ENCODE peak calls at places on chromosomes 6 and 20, in six cellular contexts. One of them, this sample, is unnamed.

GRCh38 chr6:124882580-124883393 is 79.5 kb upstream of the RNF217 start:
- DNase-seq in SK-N-SH: no peak
- DNase-seq in GM12878: no peak
- DNase-seq in H1: no peak
- DNase-seq in A549: no peak
- DNase-seq in endothelial cell of umbilical vein: peak
- DNase-seq in this sample: no peak

GRCh38 chr6:32845381-32845884 is 1.6 kb upstream of the PSMB8 start:
- DNase-seq in A549: no peak
- DNase-seq in H1: no peak
- DNase-seq in SK-N-SH: no peak
- DNase-seq in endothelial cell of umbilical vein: no peak
- DNase-seq in GM12878: no peak
- DNase-seq in this sample: peak

GRCh38 chr6:54579011-54579410 is 267.6 kb upstream of the FAM83B start:
- DNase-seq in H1: no peak
- DNase-seq in GM12878: no peak
- DNase-seq in endothelial cell of umbilical vein: no peak
- DNase-seq in A549: no peak
- DNase-seq in SK-N-SH: no peak
- DNase-seq in this sample: no peak

GRCh38 chr6:109454483-109455160 is 950 bp downstream of the MICAL1 start:
- DNase-seq in SK-N-SH: peak
- DNase-seq in endothelial cell of umbilical vein: no peak
- DNase-seq in GM12878: peak
- DNase-seq in A549: no peak
- DNase-seq in H1: no peak
- DNase-seq in this sample: peak

GRCh38 chr6:145069966-145070365 is 665.4 kb downstream of the EPM2A start:
- DNase-seq in endothelial cell of umbilical vein: no peak
- DNase-seq in GM12878: no peak
- DNase-seq in A549: no peak
- DNase-seq in H1: no peak
- DNase-seq in SK-N-SH: no peak
- DNase-seq in this sample: no peak

GRCh38 chr20:32457476-32457986 is 99.4 kb downstream of the ASXL1 start:
- DNase-seq in endothelial cell of umbilical vein: peak
- DNase-seq in A549: peak
- DNase-seq in GM12878: no peak
- DNase-seq in H1: peak
- DNase-seq in SK-N-SH: peak
- DNase-seq in this sample: no peak

GRCh38 chr6:118869894-118870665 is 23.9 kb upstream of the ASF1A start:
- DNase-seq in H1: no peak
- DNase-seq in endothelial cell of umbilical vein: peak
- DNase-seq in A549: no peak
- DNase-seq in SK-N-SH: no peak
- DNase-seq in GM12878: no peak
- DNase-seq in this sample: no peak

GRCh38 chr20:680638-681037 is 5.0 kb upstream of the SCRT2 start:
- DNase-seq in endothelial cell of umbilical vein: no peak
- DNase-seq in H1: no peak
- DNase-seq in GM12878: no peak
- DNase-seq in SK-N-SH: no peak
- DNase-seq in A549: no peak
- DNase-seq in this sample: no peak

GRCh38 chr20:34982270-34983088 is 26.8 kb downstream of the MYH7B start:
- DNase-seq in endothelial cell of umbilical vein: no peak
- DNase-seq in A549: no peak
- DNase-seq in SK-N-SH: no peak
- DNase-seq in H1: no peak
- DNase-seq in GM12878: no peak
- DNase-seq in this sample: no peak

GRCh38 chr6:84897874-84898635 is 133.7 kb upstream of the TBX18 start:
- DNase-seq in A549: peak
- DNase-seq in H1: no peak
- DNase-seq in GM12878: no peak
- DNase-seq in endothelial cell of umbilical vein: peak
- DNase-seq in SK-N-SH: no peak
- DNase-seq in this sample: no peak

GRCh38 chr20:13105864-13106457 is 97.2 kb downstream of the SPTLC3 start:
- DNase-seq in A549: peak
- DNase-seq in SK-N-SH: peak
- DNase-seq in endothelial cell of umbilical vein: peak
- DNase-seq in GM12878: no peak
- DNase-seq in H1: no peak
- DNase-seq in this sample: peak

GRCh38 chr20:33441142-33441955 is 2.2 kb downstream of the SNTA1 start:
- DNase-seq in A549: no peak
- DNase-seq in H1: no peak
- DNase-seq in GM12878: no peak
- DNase-seq in SK-N-SH: no peak
- DNase-seq in endothelial cell of umbilical vein: no peak
- DNase-seq in this sample: no peak

GRCh38 chr6:159800141-159800865 is at the start of gene PNLDC1:
- DNase-seq in endothelial cell of umbilical vein: no peak
- DNase-seq in A549: no peak
- DNase-seq in H1: no peak
- DNase-seq in SK-N-SH: no peak
- DNase-seq in GM12878: no peak
- DNase-seq in this sample: no peak

GRCh38 chr20:20410678-20411077 is 42.8 kb downstream of the INSM1 start:
- DNase-seq in H1: no peak
- DNase-seq in endothelial cell of umbilical vein: peak
- DNase-seq in SK-N-SH: peak
- DNase-seq in A549: no peak
- DNase-seq in GM12878: no peak
- DNase-seq in this sample: no peak

GRCh38 chr20:60238992-60239655 is 280.9 kb downstream of the CDH26 start:
- DNase-seq in SK-N-SH: no peak
- DNase-seq in H1: no peak
- DNase-seq in A549: no peak
- DNase-seq in GM12878: no peak
- DNase-seq in endothelial cell of umbilical vein: no peak
- DNase-seq in this sample: no peak

GRCh38 chr6:142187209-142187608 is 40.1 kb downstream of the VTA1 start:
- DNase-seq in GM12878: no peak
- DNase-seq in A549: no peak
- DNase-seq in H1: no peak
- DNase-seq in endothelial cell of umbilical vein: peak
- DNase-seq in SK-N-SH: no peak
- DNase-seq in this sample: no peak

GRCh38 chr20:11880694-11881093 is 37.0 kb upstream of the BTBD3 start:
- DNase-seq in endothelial cell of umbilical vein: no peak
- DNase-seq in H1: no peak
- DNase-seq in SK-N-SH: no peak
- DNase-seq in A549: no peak
- DNase-seq in GM12878: no peak
- DNase-seq in this sample: no peak

GRCh38 chr6:56957856-56958255 is 2.9 kb downstream of the BEND6 start:
- DNase-seq in A549: no peak
- DNase-seq in GM12878: no peak
- DNase-seq in SK-N-SH: no peak
- DNase-seq in endothelial cell of umbilical vein: no peak
- DNase-seq in H1: no peak
- DNase-seq in this sample: no peak

GRCh38 chr20:50014570-50015562 is 32.1 kb downstream of the SNAI1 start:
- DNase-seq in H1: no peak
- DNase-seq in GM12878: no peak
- DNase-seq in A549: no peak
- DNase-seq in endothelial cell of umbilical vein: no peak
- DNase-seq in SK-N-SH: peak
- DNase-seq in this sample: no peak

GRCh38 chr6:81997091-81997926 is 244.8 kb upstream of the TENT5A start:
- DNase-seq in SK-N-SH: no peak
- DNase-seq in H1: no peak
- DNase-seq in A549: no peak
- DNase-seq in endothelial cell of umbilical vein: no peak
- DNase-seq in GM12878: peak
- DNase-seq in this sample: peak

GRCh38 chr6:22972771-22973170 is 403.4 kb downstream of the HDGFL1 start:
- DNase-seq in GM12878: no peak
- DNase-seq in H1: no peak
- DNase-seq in endothelial cell of umbilical vein: no peak
- DNase-seq in SK-N-SH: no peak
- DNase-seq in A549: no peak
- DNase-seq in this sample: no peak

GRCh38 chr6:78639505-78640110 is 227.7 kb upstream of the IRAK1BP1 start:
- DNase-seq in endothelial cell of umbilical vein: no peak
- DNase-seq in SK-N-SH: no peak
- DNase-seq in A549: no peak
- DNase-seq in GM12878: no peak
- DNase-seq in H1: no peak
- DNase-seq in this sample: no peak

GRCh38 chr20:31523361-31524283 is 9.4 kb downstream of the HM13 start:
- DNase-seq in GM12878: no peak
- DNase-seq in H1: no peak
- DNase-seq in A549: no peak
- DNase-seq in endothelial cell of umbilical vein: peak
- DNase-seq in SK-N-SH: no peak
- DNase-seq in this sample: peak

GRCh38 chr6:138500045-138500665 is 861 bp upstream of the NHSL1 start:
- DNase-seq in endothelial cell of umbilical vein: no peak
- DNase-seq in A549: no peak
- DNase-seq in SK-N-SH: no peak
- DNase-seq in H1: no peak
- DNase-seq in GM12878: no peak
- DNase-seq in this sample: no peak

GRCh38 chr6:34768148-34768547 is 10.8 kb downstream of the SNRPC start:
- DNase-seq in SK-N-SH: no peak
- DNase-seq in GM12878: no peak
- DNase-seq in endothelial cell of umbilical vein: no peak
- DNase-seq in H1: no peak
- DNase-seq in A549: no peak
- DNase-seq in this sample: no peak

GRCh38 chr6:107618672-107619071 is 128.8 kb downstream of the SOBP start:
- DNase-seq in SK-N-SH: no peak
- DNase-seq in H1: no peak
- DNase-seq in GM12878: peak
- DNase-seq in A549: no peak
- DNase-seq in endothelial cell of umbilical vein: no peak
- DNase-seq in this sample: no peak

GRCh38 chr20:45993197-45993951 is 15.3 kb upstream of the MMP9 start:
- DNase-seq in endothelial cell of umbilical vein: no peak
- DNase-seq in SK-N-SH: peak
- DNase-seq in A549: peak
- DNase-seq in GM12878: no peak
- DNase-seq in H1: no peak
- DNase-seq in this sample: peak

GRCh38 chr20:52127309-52127708 is 64.3 kb downstream of the ZFP64 start:
- DNase-seq in A549: no peak
- DNase-seq in endothelial cell of umbilical vein: no peak
- DNase-seq in GM12878: no peak
- DNase-seq in SK-N-SH: no peak
- DNase-seq in H1: no peak
- DNase-seq in this sample: peak

GRCh38 chr20:56845546-56846081 is 216.5 kb downstream of the TFAP2C start:
- DNase-seq in H1: no peak
- DNase-seq in GM12878: no peak
- DNase-seq in A549: no peak
- DNase-seq in endothelial cell of umbilical vein: no peak
- DNase-seq in SK-N-SH: no peak
- DNase-seq in this sample: no peak
- H3K4me3 ChIP-seq in H1: no peak
- H3K4me3 ChIP-seq in GM12878: no peak
- H3K4me3 ChIP-seq in A549: no peak
- H3K4me3 ChIP-seq in endothelial cell of umbilical vein: no peak
- H3K4me3 ChIP-seq in SK-N-SH: no peak
- H3K4me3 ChIP-seq in this sample: no peak

DNA sequence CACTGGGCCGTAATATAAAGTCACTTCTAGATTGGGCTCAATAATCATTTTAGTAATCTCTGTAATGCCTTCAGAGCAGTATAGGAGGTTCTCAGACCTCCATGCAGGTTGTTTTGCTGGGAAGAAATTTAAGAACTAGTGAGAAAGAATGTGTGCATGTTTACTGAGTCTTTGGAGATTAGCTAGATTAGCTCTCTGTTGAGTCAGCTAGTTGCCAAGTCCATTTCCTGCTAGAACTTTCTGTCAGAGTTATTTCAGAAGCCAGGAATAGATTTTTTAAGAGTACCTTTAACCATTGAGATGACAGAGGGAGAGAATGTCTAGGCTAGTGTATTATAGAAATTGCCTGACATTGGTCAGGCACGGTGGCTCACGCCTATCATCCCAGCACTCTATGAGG is 33.3 kb downstream of the ORC3 start:
- DNase-seq in endothelial cell of umbilical vein: peak
- DNase-seq in GM12878: no peak
- DNase-seq in SK-N-SH: no peak
- DNase-seq in A549: no peak
- DNase-seq in H1: no peak
- DNase-seq in this sample: no peak
- TF ChIP-seq MAX in endothelial cell of umbilical vein: no peak
- TF ChIP-seq MAX in GM12878: no peak
- TF ChIP-seq MAX in SK-N-SH: no peak
- TF ChIP-seq MAX in A549: no peak
- TF ChIP-seq MAX in H1: no peak
- TF ChIP-seq MAX in this sample: no peak

DNA sequence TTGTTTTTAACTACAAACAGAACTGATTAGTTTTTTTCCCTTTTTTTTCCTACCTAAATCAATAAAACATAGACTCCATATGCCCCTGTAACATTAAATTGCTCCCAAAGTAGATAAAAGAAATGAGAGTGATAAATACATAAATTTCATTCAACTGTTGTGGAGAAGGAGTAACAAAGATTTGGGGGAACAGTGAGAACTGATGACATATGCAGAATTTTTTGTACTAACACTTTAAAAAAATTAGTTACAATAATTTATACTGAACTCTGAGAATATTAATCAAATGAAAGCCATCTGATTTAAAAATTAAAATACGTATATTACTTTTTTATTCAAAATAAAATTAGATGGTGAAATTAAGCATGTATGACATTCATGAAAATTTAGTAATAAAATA is 195.7 kb downstream of the COL19A1 start:
- DNase-seq in SK-N-SH: no peak
- DNase-seq in GM12878: no peak
- DNase-seq in H1: no peak
- DNase-seq in A549: no peak
- DNase-seq in endothelial cell of umbilical vein: no peak
- DNase-seq in this sample: no peak
- H3K4me3 ChIP-seq in SK-N-SH: no peak
- H3K4me3 ChIP-seq in GM12878: no peak
- H3K4me3 ChIP-seq in H1: no peak
- H3K4me3 ChIP-seq in A549: no peak
- H3K4me3 ChIP-seq in endothelial cell of umbilical vein: no peak
- H3K4me3 ChIP-seq in this sample: no peak

DNA sequence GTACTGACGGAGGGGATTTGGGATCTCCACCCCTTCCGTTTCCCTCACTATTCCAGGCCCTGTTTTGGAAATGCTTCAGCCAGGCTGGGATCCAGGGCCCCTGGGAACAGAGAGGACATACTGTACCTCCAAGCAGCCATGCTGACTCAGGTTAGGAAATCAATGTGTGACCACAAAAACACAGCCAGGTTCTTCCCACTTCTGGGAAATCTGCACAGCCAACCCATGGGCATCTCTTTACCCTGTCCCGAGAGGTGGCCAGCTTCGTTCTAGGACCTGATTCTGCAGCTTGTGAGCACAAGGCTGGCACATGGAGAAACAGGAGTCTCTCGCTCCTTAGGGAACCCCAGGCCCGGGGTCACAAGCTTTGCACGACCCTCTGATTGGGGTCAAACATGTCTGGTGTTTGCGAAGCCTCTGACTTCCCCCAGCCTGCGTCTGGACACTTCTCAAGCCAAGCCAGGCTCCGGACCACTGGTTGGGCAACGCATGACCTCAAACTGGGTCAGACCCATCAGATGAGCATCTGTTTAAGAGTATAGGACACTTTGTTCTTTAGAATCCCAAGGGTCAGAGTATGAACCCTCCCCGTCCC is 8.3 kb upstream of the TTPAL start:
- DNase-seq in A549: no peak
- DNase-seq in GM12878: no peak
- DNase-seq in H1: peak
- DNase-seq in endothelial cell of umbilical vein: no peak
- DNase-seq in SK-N-SH: peak
- DNase-seq in this sample: no peak
- TF ChIP-seq MAX in A549: no peak
- TF ChIP-seq MAX in GM12878: no peak
- TF ChIP-seq MAX in H1: no peak
- TF ChIP-seq MAX in endothelial cell of umbilical vein: no peak
- TF ChIP-seq MAX in SK-N-SH: no peak
- TF ChIP-seq MAX in this sample: no peak